ENCODE peak calls at places on chromosomes 2 and 18, in eight cellular contexts. T is HTR-8/SVneo; J is foreskin fibroblast; V is hippocampal formation; B is RCC 7860; C is substantia nigra; W is stimulated activated naive B cell treated with anti-CD40 and anti-IgM and Interleukin-4, amounts not matched to agents 10 μg/mL and 1 μg/mL and 100 μg/mL, for 72 hours; L is GDM1. U is an unnamed sample.

GRCh38 chr2:56053679-56054078 is 130.1 kb upstream of the EFEMP1 start:
- DNase-seq in B (no peak), J (no peak), V (no peak), W (no peak), T (no peak), C (no peak), L (no peak), U (no peak)

GRCh38 chr2:154709215-154709614 is 10.7 kb downstream of the KCNJ3 start:
- DNase-seq in V (peak; percentile 8), B (no peak), W (no peak), J (no peak), C (no peak), T (no peak), L (no peak), U (no peak)

GRCh38 chr18:48840491-48840877 is 110.3 kb downstream of the SMAD7 start:
- DNase-seq in T (no peak), J (no peak), C (no peak), L (no peak), W (no peak), B (no peak), V (peak; percentile 74), U (no peak)

GRCh38 chr2:133635115-133635514 is 66.9 kb upstream of the NCKAP5 start:
- DNase-seq in W (no peak), L (no peak), J (no peak), V (no peak), C (no peak), B (no peak), T (no peak), U (no peak)

GRCh38 chr2:173075781-173076556 is at the start of gene MAP3K20:
- DNase-seq in B (peak; percentile 68), V (peak; percentile 23), L (peak; percentile 74), C (peak; percentile 16), T (no peak), J (peak; percentile 92), W (peak; percentile 61), U (peak; percentile 62)

GRCh38 chr18:22098563-22098989 is 70.8 kb upstream of the GATA6 start:
- DNase-seq in J (no peak), B (no peak), V (no peak), L (no peak), T (no peak), C (no peak), W (no peak), U (no peak)

GRCh38 chr2:23545811-23546210 is 160.8 kb downstream of the KLHL29 start:
- DNase-seq in L (no peak), W (no peak), J (peak; percentile 29), T (no peak), C (no peak), V (no peak), B (no peak), U (no peak)

GRCh38 chr2:44975571-44976450 is 33.4 kb downstream of the SIX2 start:
- DNase-seq in L (no peak), J (no peak), W (no peak), T (no peak), V (no peak), B (no peak), C (no peak), U (no peak)

GRCh38 chr18:23213200-23213599 is 77.9 kb downstream of the CABLES1 start:
- DNase-seq in C (no peak), W (no peak), J (peak; percentile 45), B (no peak), L (no peak), V (no peak), T (no peak), U (no peak)

GRCh38 chr2:3399829-3400228 is 20.3 kb downstream of the TRAPPC12 start:
- DNase-seq in W (no peak), V (peak; percentile 76), C (peak; percentile 25), T (no peak), J (peak; percentile 46), B (no peak), L (no peak), U (no peak)

GRCh38 chr18:40402052-40402451 is 1553.0 kb upstream of the PIK3C3 start:
- DNase-seq in V (no peak), L (no peak), B (no peak), C (no peak), J (no peak), W (no peak), T (no peak), U (no peak)